ENCODE peak calls at places on chromosomes 12 and 14, in five cellular contexts. P is body of pancreas, O is suprapubic skin, A is NCI-H1694 treated with DMSO at 0.1 percent for 48 hours, E is amygdala. T is an unnamed sample.

GRCh38 chr14:37253905-37254304 is 56.2 kb downstream of the MIPOL1 start:
- DNase-seq in E (no peak), P (no peak), O (no peak), A (no peak), T (no peak)

GRCh38 chr14:64910847-64911495 is 3.3 kb upstream of the CHURC1 start:
- DNase-seq in O (no peak), A (peak), P (no peak), E (no peak), T (no peak)

GRCh38 chr14:69713976-69714716 is 52.8 kb upstream of the SRSF5 start:
- DNase-seq in A (peak), O (no peak), P (no peak), E (no peak), T (no peak)

GRCh38 chr12:124917135-124917840 is 2.8 kb upstream of the UBC start:
- DNase-seq in O (peak), A (no peak), P (peak), E (no peak), T (no peak)

GRCh38 chr14:89451229-89451628 is 34.2 kb upstream of the FOXN3 start:
- DNase-seq in P (no peak), O (no peak), E (no peak), A (no peak), T (no peak)

GRCh38 chr12:64611430-64612286 is 1.4 kb downstream of the RASSF3 start:
- DNase-seq in P (peak), O (no peak), A (no peak), E (peak), T (no peak)

GRCh38 chr14:94975366-94975765 is 182.0 kb downstream of the DICER1 start:
- DNase-seq in E (no peak), O (no peak), A (no peak), P (no peak), T (no peak)

GRCh38 chr12:110744176-110744575 is 1.5 kb upstream of the PPP1CC start:
- DNase-seq in A (no peak), E (peak), P (peak), O (no peak), T (no peak)

GRCh38 chr12:116759783-116760581 is 21.9 kb downstream of the RNFT2 start:
- DNase-seq in E (no peak), O (no peak), P (no peak), A (no peak), T (no peak)

GRCh38 chr12:109656681-109657262 is 56.9 kb upstream of the FAM222A start:
- DNase-seq in E (no peak), P (no peak), A (peak), O (no peak), T (no peak)

GRCh38 chr12:38915783-38916182 is 10.4 kb upstream of the CPNE8 start:
- DNase-seq in P (no peak), E (no peak), O (no peak), A (no peak), T (no peak)

GRCh38 chr14:92846162-92846897 is 52.2 kb downstream of the GOLGA5 start:
- DNase-seq in A (no peak), P (no peak), O (no peak), E (no peak), T (no peak)

GRCh38 chr12:27703720-27704452 is 6.7 kb upstream of the MRPS35 start:
- DNase-seq in P (peak), A (peak), O (no peak), E (peak), T (peak)

GRCh38 chr14:87934185-87934584 is 58.8 kb downstream of the GALC start:
- DNase-seq in A (no peak), O (no peak), P (no peak), E (no peak), T (no peak)

GRCh38 chr12:53205747-53206146 is 1.3 kb downstream of the ITGB7 start:
- DNase-seq in E (no peak), A (no peak), O (peak), P (no peak), T (no peak)

GRCh38 chr14:43729149-43729548 is 777.9 kb downstream of the FSCB start:
- DNase-seq in E (no peak), A (no peak), P (no peak), O (no peak), T (no peak)

GRCh38 chr12:42326466-42327226 is 679 bp downstream of the PPHLN1 start:
- DNase-seq in A (no peak), E (no peak), O (no peak), P (no peak), T (no peak)

GRCh38 chr12:38374751-38375150 is 58.2 kb downstream of the ALG10B start:
- DNase-seq in A (no peak), O (no peak), E (no peak), P (no peak), T (no peak)

GRCh38 chr12:51751657-51752056 is 96.9 kb downstream of the FIGNL2 start:
- DNase-seq in A (peak), P (peak), E (peak), O (no peak), T (no peak)

GRCh38 chr12:116093915-116094314 is 183.6 kb downstream of the MED13L start:
- DNase-seq in O (no peak), P (no peak), E (no peak), A (no peak), T (no peak)